ENCODE peak calls at places on chromosomes 1 and 21, in five cellular contexts. A, J, S, V and E are unnamed samples. For H3K27me3, the result is how much of the 10 kb centered on the place peaks cover.

GRCh38 chr1:156106624-156107488 is 7.7 kb upstream of the LMNA start:
- DNase-seq in V (no peak), J (peak), A (peak), S (peak), E (no peak)

GRCh38 chr1:65209005-65209885 is 61.2 kb downstream of the AK4 start:
- DNase-seq in J (peak), V (no peak), S (peak), A (peak), E (no peak)

GRCh38 chr21:34054259-34054658 is 19.1 kb upstream of the MRPS6 start:
- DNase-seq in A (no peak), S (no peak), J (no peak), V (no peak), E (no peak)

GRCh38 chr1:117284408-117285215 is 73.9 kb upstream of the VTCN1 start:
- DNase-seq in S (peak), J (peak), V (no peak), A (peak), E (no peak)

GRCh38 chr1:226643701-226644540 is 95.2 kb downstream of the ITPKB start:
- DNase-seq in A (no peak), V (peak), J (no peak), S (no peak), E (peak)

GRCh38 chr1:109826930-109827349 is 63.2 kb upstream of the EPS8L3 start:
- DNase-seq in A (no peak), S (peak), V (peak), J (no peak), E (peak)

GRCh38 chr1:193580419-193580818 is 394.0 kb upstream of the B3GALT2 start:
- DNase-seq in A (no peak), J (no peak), S (no peak), V (no peak), E (no peak)

GRCh38 chr1:201711811-201712210 is 117.1 kb upstream of the IPO9 start:
- DNase-seq in J (no peak), V (no peak), A (no peak), S (no peak), E (no peak)

GRCh38 chr1:217139513-217139912 is 416.3 kb upstream of the ESRRG start:
- DNase-seq in J (no peak), S (no peak), V (no peak), A (no peak), E (no peak)

GRCh38 chr1:232686346-232686745 is 56.4 kb upstream of the SIPA1L2 start:
- DNase-seq in J (no peak), V (no peak), S (no peak), A (peak), E (no peak)

GRCh38 chr1:2132222-2133038 is 62.1 kb downstream of the FAAP20 start:
- DNase-seq in J (peak), S (peak), V (peak), A (peak), E (no peak)

GRCh38 chr1:35185200-35185599 is 7.7 kb downstream of the SFPQ start:
- DNase-seq in V (no peak), A (no peak), J (no peak), S (no peak), E (no peak)

GRCh38 chr1:60132985-60133673 is 59.6 kb upstream of the C1orf87 start:
- DNase-seq in V (no peak), A (peak), S (peak), J (no peak), E (no peak)

GRCh38 chr1:100894622-100895539 is at the start of gene EXTL2:
- DNase-seq in J (peak), A (peak), S (peak), V (peak), E (peak)

GRCh38 chr21:26169061-26169610 is 1.4 kb downstream of the APP start:
- DNase-seq in V (peak), A (peak), S (peak), J (peak), E (peak)

GRCh38 chr1:164748253-164748899 is 189.4 kb downstream of the PBX1 start:
- DNase-seq in V (peak), S (peak), A (peak), J (peak), E (no peak)

GRCh38 chr21:42555756-42556438 is 42.2 kb downstream of the SLC37A1 start:
- DNase-seq in A (no peak), J (no peak), V (no peak), S (no peak), E (peak)

GRCh38 chr1:161407451-161407985 is 39.8 kb upstream of the CFAP126 start:
- DNase-seq in A (no peak), V (no peak), S (no peak), J (no peak), E (no peak)

GRCh38 chr1:9197186-9198099 is 37.1 kb upstream of the H6PD start:
- DNase-seq in V (no peak), A (no peak), S (no peak), J (no peak), E (peak)

GRCh38 chr1:159843459-159843858 is 16.8 kb downstream of the SLAMF8 start:
- DNase-seq in A (no peak), S (no peak), J (no peak), V (no peak), E (no peak)

GRCh38 chr1:2104621-2105427 is 54.6 kb downstream of the PRKCZ start:
- DNase-seq in A (peak), S (no peak), J (peak), V (no peak), E (peak)

GRCh38 chr21:30434033-30434631 is 4.1 kb downstream of the KRTAP13-4 start:
- DNase-seq in S (peak), A (no peak), J (peak), V (no peak), E (no peak)

DNA sequence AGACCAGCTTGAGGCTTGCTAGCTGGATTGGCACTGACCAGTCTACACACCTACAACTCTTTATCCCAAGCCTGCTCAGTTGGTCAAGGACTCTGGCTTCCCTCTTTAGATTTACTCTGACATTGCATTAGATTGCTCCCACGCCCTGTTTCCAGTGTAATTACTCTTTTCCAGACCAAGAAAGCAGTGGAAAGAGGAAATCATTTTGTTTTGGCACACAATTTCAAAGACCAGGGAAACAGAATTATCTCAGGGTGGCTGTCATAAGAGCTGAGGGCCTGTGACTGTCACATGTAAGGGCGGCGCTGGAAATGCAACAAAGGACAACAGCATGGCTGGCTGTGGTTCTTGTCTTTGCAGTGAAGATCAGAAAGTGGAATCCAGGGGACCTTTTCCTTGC is 302.7 kb downstream of the HHAT start:
- DNase-seq in A (no peak), J (no peak), S (no peak), V (no peak), E (no peak)
- H3K27me3 ChIP-seq in A (under half), J (under half), S (under half), V (under half), E (under half)

DNA sequence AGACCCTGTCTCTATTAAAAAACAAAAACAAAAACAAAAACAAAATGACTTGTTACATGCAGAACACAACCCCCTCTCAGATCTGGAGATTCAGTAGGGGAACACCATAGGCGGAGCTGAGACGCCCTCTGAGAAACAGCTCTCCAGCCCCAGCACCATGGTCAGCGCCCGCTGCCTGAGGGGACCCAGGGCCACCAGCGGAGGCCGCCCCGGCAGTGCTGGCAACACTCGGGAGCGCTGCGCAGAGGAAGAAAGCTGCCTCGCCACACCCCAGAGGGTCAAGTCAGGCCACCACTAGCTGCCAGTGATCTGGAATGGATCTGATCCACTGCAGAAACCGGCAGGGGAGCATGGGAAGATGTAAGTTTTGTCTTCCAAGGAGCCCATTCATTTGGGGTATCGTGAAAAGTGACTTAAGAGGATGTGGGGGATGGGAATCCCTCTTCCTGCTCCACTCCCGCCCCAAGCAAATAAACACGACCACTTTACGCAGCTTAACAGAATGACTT is 3.1 kb downstream of the ACTA1 start:
- DNase-seq in S (peak), V (peak), A (peak), J (peak), E (peak)
- TF ChIP-seq CTCF in S (peak), V (no peak), A (no peak), J (no peak), E (no peak)

GRCh38 chr1:213987876-213988638 is at the start of gene PROX1:
- DNase-seq in A (peak), V (peak), S (peak), J (peak), E (peak)
- H3K27me3 ChIP-seq in A (half or more), V (half or more), S (under half), J (under half), E (half or more)

GRCh38 chr1:119374208-119374877 is 5.8 kb downstream of the HAO2 start:
- DNase-seq in V (no peak), S (peak), J (no peak), A (no peak), E (no peak)

GRCh38 chr1:119370748-119371147 is 2.2 kb downstream of the HAO2 start:
- DNase-seq in J (no peak), V (no peak), S (no peak), A (no peak), E (no peak)

GRCh38 chr1:119373465-119373864 is 4.9 kb downstream of the HAO2 start:
- DNase-seq in S (peak), A (peak), V (no peak), J (no peak), E (no peak)

GRCh38 chr1:119371800-119372199 is 3.2 kb downstream of the HAO2 start:
- DNase-seq in J (no peak), S (no peak), A (no peak), V (no peak), E (no peak)

GRCh38 chr1:119372493-119373086 is 4.0 kb downstream of the HAO2 start:
- DNase-seq in V (no peak), S (peak), J (peak), A (no peak), E (no peak)
- TF ChIP-seq CTCF in V (no peak), S (peak), J (no peak), A (no peak), E (no peak)

GRCh38 chr1:10838541-10838940 is 42.1 kb upstream of the CASZ1 start:
- DNase-seq in J (no peak), V (no peak), A (no peak), S (no peak), E (peak)

GRCh38 chr1:10834770-10835412 is 38.4 kb upstream of the CASZ1 start:
- DNase-seq in V (no peak), A (no peak), S (no peak), J (no peak), E (peak)

GRCh38 chr1:10835423-10836421 is 39.3 kb upstream of the CASZ1 start:
- DNase-seq in A (peak), S (peak), V (no peak), J (peak), E (peak)

GRCh38 chr1:10839188-10839770 is 42.8 kb upstream of the CASZ1 start:
- DNase-seq in V (no peak), J (no peak), A (no peak), S (no peak), E (peak)

GRCh38 chr1:10836726-10837125 is 40.3 kb upstream of the CASZ1 start:
- DNase-seq in J (no peak), S (no peak), A (no peak), V (no peak), E (no peak)
- H3K27me3 ChIP-seq in J (under half), S (under half), A (half or more), V (half or more), E (under half)